ENCODE peak calls at places on chromosomes 6 and 20, in ten cellular contexts. U, B, I, Q, W, O, L, C, A and Y are unnamed samples. For H3K4me1, the result is how much of the 10 kb centered on the place peaks cover.

GRCh38 chr20:55538261-55538908 is 466.9 kb downstream of the CBLN4 start:
- DNase-seq in U (no peak), B (no peak), I (no peak), Q (no peak), W (no peak), O (no peak), L (no peak), C (no peak), A (no peak), Y (no peak)

GRCh38 chr6:10733151-10733715 is 10.4 kb downstream of the TMEM14C start:
- DNase-seq in U (no peak), B (no peak), I (no peak), Q (no peak), W (no peak), O (no peak), L (no peak), C (no peak), A (peak), Y (no peak)

GRCh38 chr20:11117808-11118528 is 444.2 kb upstream of the JAG1 start:
- DNase-seq in U (no peak), B (peak), I (no peak), Q (peak), W (peak), O (no peak), L (no peak), C (no peak), A (no peak), Y (no peak)

GRCh38 chr6:121951918-121952379 is 447.5 kb upstream of the HSF2 start:
- DNase-seq in U (no peak), B (peak), I (no peak), Q (no peak), W (no peak), O (no peak), L (no peak), C (peak), A (no peak), Y (no peak)

GRCh38 chr6:1479095-1479494 is 89.7 kb downstream of the FOXF2 start:
- DNase-seq in U (no peak), B (peak), I (no peak), Q (no peak), W (no peak), O (no peak), L (no peak), C (no peak), A (no peak), Y (no peak)

GRCh38 chr6:169798764-169799473 is 47.5 kb downstream of the ERMARD start:
- DNase-seq in U (no peak), B (no peak), I (no peak), Q (no peak), W (no peak), O (no peak), L (no peak), C (no peak), A (peak), Y (no peak)

GRCh38 chr6:99471638-99472037 is 43.6 kb downstream of the USP45 start:
- DNase-seq in U (no peak), B (no peak), I (no peak), Q (no peak), W (no peak), O (no peak), L (no peak), C (peak), A (no peak), Y (no peak)

GRCh38 chr6:141562181-141562800 is 570.4 kb upstream of the GJE1 start:
- DNase-seq in U (peak), B (no peak), I (no peak), Q (peak), W (no peak), O (no peak), L (no peak), C (peak), A (no peak), Y (peak)

GRCh38 chr20:45336530-45337366 is 11.5 kb downstream of the SDC4 start:
- DNase-seq in U (no peak), B (peak), I (peak), Q (peak), W (peak), O (peak), L (peak), C (no peak), A (no peak), Y (no peak)

GRCh38 chr20:63168861-63169260 is 47.1 kb downstream of the YTHDF1 start:
- DNase-seq in U (peak), B (no peak), I (no peak), Q (no peak), W (no peak), O (no peak), L (no peak), C (no peak), A (no peak), Y (no peak)

GRCh38 chr6:15247750-15248450 is 2.0 kb downstream of the JARID2 start:
- DNase-seq in U (peak), B (peak), I (peak), Q (peak), W (peak), O (peak), L (peak), C (peak), A (no peak), Y (peak)

GRCh38 chr20:31566658-31567379 is 38.3 kb upstream of the ID1 start:
- DNase-seq in U (no peak), B (no peak), I (peak), Q (no peak), W (no peak), O (no peak), L (no peak), C (peak), A (no peak), Y (no peak)

DNA sequence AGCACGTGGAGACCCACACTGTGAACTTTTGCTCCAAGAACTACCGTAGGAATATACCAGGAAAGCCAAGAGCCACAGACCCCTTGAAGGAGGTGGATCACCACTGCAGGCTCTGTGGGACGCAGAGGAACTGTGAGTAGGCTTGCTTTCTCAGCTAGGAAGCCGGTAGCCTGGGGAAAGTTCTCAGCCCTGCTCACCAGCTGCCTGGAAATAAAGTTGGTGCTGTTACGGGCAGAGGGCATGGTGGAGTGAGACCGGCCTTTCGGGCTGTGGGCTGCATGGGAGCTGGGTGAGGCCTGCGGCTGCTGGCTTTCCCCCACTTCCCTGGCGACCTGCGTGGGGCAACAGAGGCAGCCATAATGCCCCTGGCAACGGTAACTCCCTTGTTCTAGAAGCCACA is 373.0 kb upstream of the RUNX2 start:
- DNase-seq in U (no peak), B (no peak), I (no peak), Q (no peak), W (no peak), O (no peak), L (no peak), C (no peak), A (no peak), Y (no peak)
- H3K4me1 ChIP-seq in U (under half), B (under half), I (under half), Q (under half), W (under half), O (under half), L (under half), C (under half), A (under half), Y (under half)

DNA sequence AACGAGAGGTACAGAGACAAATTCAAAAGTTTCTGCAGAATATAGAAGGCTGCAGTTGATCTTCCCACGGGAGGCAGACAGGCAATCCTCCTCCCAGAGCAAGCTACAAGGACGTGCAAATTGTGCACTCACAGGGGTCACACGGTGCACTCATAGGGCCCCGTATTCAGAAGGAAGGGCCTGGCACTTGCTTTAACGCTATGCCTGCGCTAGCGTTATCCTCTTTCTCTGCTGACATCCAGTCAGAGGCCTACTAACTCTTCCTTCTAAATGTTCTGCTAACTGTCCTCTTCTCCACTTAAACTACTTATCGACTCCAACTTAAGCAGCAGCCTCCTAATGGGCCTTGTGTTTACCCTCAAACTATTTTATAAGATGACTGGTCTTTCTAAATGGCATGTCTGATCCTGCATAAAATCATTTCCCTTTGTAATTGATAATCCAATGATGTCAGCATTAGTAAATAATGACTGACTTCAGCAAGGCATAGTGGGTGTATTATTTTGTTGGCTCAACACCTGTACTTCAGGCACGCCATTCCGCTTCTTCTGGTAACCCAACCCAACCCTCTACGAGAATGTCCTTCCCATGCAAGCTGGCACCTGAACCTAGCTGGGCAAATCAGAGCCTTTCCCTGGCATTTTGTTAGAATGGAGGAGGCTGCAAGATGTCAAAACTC is 2.2 kb downstream of the IFNGR1 start:
- DNase-seq in U (peak), B (no peak), I (peak), Q (no peak), W (no peak), O (no peak), L (peak), C (no peak), A (no peak), Y (no peak)
- TF ChIP-seq POLR2A in U (no peak), B (no peak), I (no peak), Q (no peak), W (no peak), O (no peak), L (no peak), C (no peak), A (no peak), Y (no peak)

DNA sequence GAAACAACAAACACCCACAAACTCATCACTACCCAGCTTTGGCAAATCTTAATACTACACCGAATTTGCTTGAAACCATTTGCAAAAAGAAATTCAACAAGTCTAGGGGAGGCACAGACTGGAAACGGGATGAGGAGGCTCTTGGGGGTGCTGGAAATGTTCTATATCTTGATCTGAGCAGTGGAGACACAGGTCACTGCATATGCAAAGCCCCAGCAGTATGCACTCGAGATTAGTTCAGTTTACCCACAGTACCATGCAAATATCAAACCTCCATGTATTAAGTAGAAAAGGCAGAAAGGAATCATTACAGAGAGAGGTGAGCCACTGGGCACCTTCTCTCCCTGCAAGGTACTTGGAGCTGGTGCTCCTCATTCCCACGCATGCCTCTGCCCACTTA is 75.9 kb downstream of the PREX1 start:
- DNase-seq in U (no peak), B (no peak), I (no peak), Q (no peak), W (no peak), O (no peak), L (no peak), C (no peak), A (no peak), Y (no peak)
- H3K4me1 ChIP-seq in U (under half), B (under half), I (under half), Q (under half), W (under half), O (under half), L (under half), C (under half), A (under half), Y (under half)

GRCh38 chr6:28866342-28867077 is 57.3 kb downstream of the TRIM27 start:
- DNase-seq in U (peak), B (peak), I (peak), Q (peak), W (no peak), O (peak), L (peak), C (peak), A (peak), Y (peak)
- TF ChIP-seq POLR2A in U (no peak), B (no peak), I (no peak), Q (no peak), W (peak), O (no peak), L (peak), C (no peak), A (no peak), Y (no peak)

GRCh38 chr6:82866446-82866845 is 199.2 kb downstream of the UBE3D start:
- DNase-seq in U (no peak), B (no peak), I (no peak), Q (no peak), W (no peak), O (no peak), L (no peak), C (no peak), A (no peak), Y (no peak)
- H3K4me1 ChIP-seq in U (under half), B (under half), I (under half), Q (under half), W (under half), O (under half), L (under half), C (under half), A (under half), Y (under half)

GRCh38 chr6:3457710-3458605 is 1.1 kb upstream of the SLC22A23 start:
- DNase-seq in U (peak), B (no peak), I (peak), Q (peak), W (no peak), O (peak), L (peak), C (peak), A (no peak), Y (peak)
- TF ChIP-seq POLR2A in U (no peak), B (no peak), I (no peak), Q (no peak), W (no peak), O (no peak), L (no peak), C (no peak), A (no peak), Y (no peak)